ENCODE peak calls at places on chromosome 15, in six cellular contexts. G is left ventricle myocardium inferior, N is uterus, B is endodermal cell, S is stomach, R is BJ. F is an unnamed sample.

GRCh38 chr15:90876512-90877170 is 7.7 kb upstream of the FES start:
- DNase-seq in G (no peak), N (no peak), B (no peak), S (no peak), R (no peak), F (no peak)

GRCh38 chr15:73284073-73284472 is 84.7 kb downstream of the HCN4 start:
- DNase-seq in G (no peak), N (no peak), B (no peak), S (no peak), R (no peak), F (no peak)

GRCh38 chr15:38876621-38877020 is 312.0 kb upstream of the RASGRP1 start:
- DNase-seq in G (no peak), N (no peak), B (no peak), S (no peak), R (no peak), F (no peak)

GRCh38 chr15:55915221-55915620 is 78.2 kb downstream of the NEDD4 start:
- DNase-seq in G (no peak), N (no peak), B (no peak), S (no peak), R (no peak), F (no peak)

GRCh38 chr15:92623435-92623834 is 32.1 kb downstream of the FAM174B start:
- DNase-seq in G (no peak), N (no peak), B (no peak), S (no peak), R (no peak), F (no peak)

GRCh38 chr15:42705336-42705735 is 31.6 kb downstream of the CDAN1 start:
- DNase-seq in G (no peak), N (no peak), B (no peak), S (no peak), R (no peak), F (no peak)

GRCh38 chr15:27254016-27254415 is 283.0 kb downstream of the GABRG3 start:
- DNase-seq in G (no peak), N (no peak), B (no peak), S (no peak), R (no peak), F (no peak)

GRCh38 chr15:77120576-77120975 is 49.7 kb upstream of the TSPAN3 start:
- DNase-seq in G (no peak), N (no peak), B (no peak), S (no peak), R (no peak), F (no peak)

GRCh38 chr15:69298697-69299441 is at the start of gene PAQR5:
- DNase-seq in G (peak; percentile 25), N (no peak), B (peak; percentile 76), S (peak; percentile 68), R (no peak), F (no peak)

GRCh38 chr15:42085236-42085605 is 9.1 kb downstream of the PLA2G4D start:
- DNase-seq in G (no peak), N (no peak), B (peak; percentile 52), S (peak; percentile 38), R (no peak), F (no peak)

GRCh38 chr15:95284933-95285401 is 1045.5 kb upstream of the NR2F2 start:
- DNase-seq in G (no peak), N (no peak), B (peak; percentile 58), S (no peak), R (no peak), F (no peak)

GRCh38 chr15:66249623-66250174 is 3.9 kb downstream of the MEGF11 start:
- DNase-seq in G (no peak), N (no peak), B (no peak), S (no peak), R (no peak), F (no peak)

GRCh38 chr15:83653639-83654378 is at the start of gene ADAMTSL3:
- DNase-seq in G (peak; percentile 88), N (peak; percentile 63), B (peak; percentile 89), S (peak; percentile 81), R (no peak), F (no peak)

GRCh38 chr15:62241135-62241770 is 76.2 kb upstream of the C2CD4B start:
- DNase-seq in G (no peak), N (no peak), B (peak; percentile 91), S (peak; percentile 42), R (no peak), F (no peak)

GRCh38 chr15:72967836-72968530 is 84.3 kb upstream of the NEO1 start:
- DNase-seq in G (no peak), N (no peak), B (no peak), S (no peak), R (no peak), F (no peak)

GRCh38 chr15:63027646-63028045 is 14.9 kb upstream of the TPM1 start:
- DNase-seq in G (no peak), N (no peak), B (no peak), S (no peak), R (no peak), F (no peak)

GRCh38 chr15:43150171-43150929 is 17.0 kb downstream of the TMEM62 start:
- DNase-seq in G (no peak), N (no peak), B (no peak), S (no peak), R (peak; percentile 95), F (peak; percentile 70)

GRCh38 chr15:64150236-64150578 is 1.3 kb upstream of the SNX22 start:
- DNase-seq in G (no peak), N (no peak), B (peak; percentile 44), S (no peak), R (no peak), F (no peak)

GRCh38 chr15:88628018-88628673 is 7.0 kb downstream of the AEN start:
- DNase-seq in G (no peak), N (no peak), B (no peak), S (no peak), R (no peak), F (no peak)
- H3K36me3 ChIP-seq in G (peaks cover 62% of the 10 kb centered on the region), N (no peaks in the 10 kb centered on the region), B (peaks cover 93% of the 10 kb centered on the region), S (peaks cover 63% of the 10 kb centered on the region), R (peaks cover 41% of the 10 kb centered on the region), F (peaks cover 11% of the 10 kb centered on the region)

DNA sequence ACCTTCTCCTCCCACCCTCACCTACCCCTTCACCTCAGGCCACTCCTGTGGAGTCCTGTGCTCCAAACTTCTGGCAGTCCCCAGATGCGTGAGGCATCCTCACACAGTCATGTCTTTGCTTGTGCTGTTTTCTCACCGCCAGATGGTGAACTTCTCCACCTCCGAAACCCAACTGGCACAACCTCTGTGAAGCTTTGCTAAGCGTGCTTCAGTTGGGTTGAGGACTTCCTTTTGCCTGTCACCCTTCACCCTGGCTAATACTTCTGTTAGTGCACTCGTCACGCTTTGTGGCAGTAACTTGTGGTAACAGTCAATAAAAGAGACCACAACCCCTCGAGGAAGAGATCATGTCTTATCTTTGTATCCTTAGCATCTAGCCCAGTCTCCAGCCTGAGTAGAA is 42.0 kb upstream of the SKOR1 start:
- DNase-seq in G (no peak), N (no peak), B (peak; percentile 61), S (no peak), R (no peak), F (no peak)
- TF ChIP-seq CTCF in G (no peak), N (no peak), B (peak; percentile 35), S (no peak), R (no peak), F (no peak)

GRCh38 chr15:34984884-34985630 is 3.0 kb downstream of the ZNF770 start:
- DNase-seq in G (no peak), N (no peak), B (no peak), S (no peak), R (no peak), F (no peak)
- H3K4me3 ChIP-seq in G (peak overlapping the region; percentile 79), N (no peak overlapping the region), B (peak overlapping the region; percentile 62), S (no peak overlapping the region), R (no peak overlapping the region), F (no peak overlapping the region)

DNA sequence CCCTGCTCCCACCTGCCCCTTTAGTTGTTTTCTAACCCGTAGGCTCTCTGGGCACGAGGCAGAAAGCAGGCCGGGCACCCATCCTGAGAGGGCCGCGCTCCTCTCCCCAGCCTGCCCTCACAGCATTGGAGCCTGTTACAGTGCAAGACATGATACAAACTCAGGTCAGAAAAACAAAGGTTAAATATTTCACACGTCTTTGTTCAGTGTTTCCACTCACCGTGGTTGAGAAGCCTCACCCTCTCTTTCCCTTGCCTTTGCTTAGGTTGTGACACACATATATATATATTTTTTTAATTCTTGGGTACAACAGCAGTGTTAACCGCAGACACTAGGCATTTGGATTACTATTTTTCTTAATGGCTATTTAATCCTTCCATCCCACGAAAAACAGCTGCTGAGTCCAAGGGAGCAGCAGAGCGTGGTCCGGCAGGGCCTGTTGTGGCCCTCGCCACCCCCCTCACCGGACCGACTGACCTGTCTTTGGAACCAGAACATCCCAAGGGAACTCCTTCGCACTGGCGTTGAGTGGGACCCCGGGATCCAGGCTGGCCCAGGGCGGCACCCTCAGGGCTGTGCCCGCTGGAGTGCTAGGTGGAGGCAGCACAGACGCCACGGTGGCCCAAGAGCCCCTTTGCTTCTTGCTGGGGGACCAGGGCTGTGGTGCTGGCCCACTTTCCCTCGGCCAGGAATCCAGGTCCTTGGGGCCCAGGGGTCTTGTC is 48.5 kb downstream of the PGPEP1L start:
- DNase-seq in G (no peak), N (no peak), B (no peak), S (no peak), R (no peak), F (no peak)
- H3K36me3 ChIP-seq in G (peaks cover 67% of the 10 kb centered on the region), N (no peaks in the 10 kb centered on the region), B (peaks cover 94% of the 10 kb centered on the region), S (peaks cover 71% of the 10 kb centered on the region), R (peaks cover 31% of the 10 kb centered on the region), F (peaks cover 6% of the 10 kb centered on the region)

DNA sequence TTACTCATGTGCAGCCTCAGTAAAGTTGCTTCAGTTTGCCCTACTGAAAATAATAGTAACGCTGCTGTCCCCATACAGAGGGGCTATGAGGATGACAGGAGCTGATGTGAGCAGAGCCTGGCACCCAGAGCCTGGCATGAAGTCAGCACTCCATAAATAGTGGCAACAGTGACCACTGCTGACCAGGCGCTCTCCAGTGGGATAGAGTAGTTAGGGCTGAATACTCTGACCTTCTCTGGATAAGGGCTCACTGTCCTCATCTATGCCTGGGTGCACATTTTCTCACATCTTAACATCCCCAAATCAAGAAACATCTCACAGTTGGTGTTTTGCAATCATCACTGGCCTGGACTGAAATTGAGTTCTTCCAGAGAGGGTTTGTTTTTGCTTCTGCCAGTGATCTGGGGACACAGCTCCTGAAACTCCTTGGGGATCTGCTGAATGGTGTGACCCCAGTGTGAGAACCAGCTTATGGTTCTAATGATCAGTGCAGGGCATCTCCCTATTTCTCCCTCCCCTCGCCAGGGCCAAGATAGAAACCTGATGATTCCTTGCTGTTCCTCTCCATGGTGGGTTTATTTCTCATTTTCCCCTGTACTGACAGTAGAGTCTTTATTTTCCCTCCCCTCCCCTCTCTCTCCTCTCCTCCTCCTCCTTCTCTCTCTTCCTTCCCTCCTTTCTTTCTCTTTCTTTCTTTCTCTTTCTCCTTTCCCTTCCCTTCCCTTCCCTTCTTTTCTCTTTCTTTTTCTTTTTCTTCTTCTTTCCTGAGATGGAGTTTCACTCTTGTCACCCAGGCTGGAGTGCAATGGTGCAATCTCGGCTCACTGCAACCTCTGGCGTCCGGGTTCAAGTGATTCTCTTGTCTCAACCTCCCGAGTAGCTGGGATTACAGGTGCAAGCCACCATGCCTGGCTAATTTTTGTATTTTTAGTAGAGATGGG is 3.5 kb upstream of the PCSK6 start:
- DNase-seq in G (no peak), N (no peak), B (peak; percentile 30), S (no peak), R (no peak), F (no peak)
- TF ChIP-seq CTCF in G (no peak), N (no peak), B (no peak), S (no peak), R (no peak), F (no peak)